ENCODE peak calls at places on chromosome 7, in six cellular contexts. F is adrenal gland; M is sigmoid colon; E is tibial artery; S is CD8-positive, alpha-beta memory T cell; V is CD4-positive, alpha-beta T cell. P is an unnamed sample.
A peak's percentile ranks its signal among the peaks of the same experiment; 100 is the strongest.

GRCh38 chr7:81111781-81112540 is 193.1 kb upstream of the SEMA3C start:
- DNase-seq in F (no peak), M (peak; percentile 71), E (no peak), S (no peak), V (no peak), P (no peak)

GRCh38 chr7:151226560-151226874 is 488 bp downstream of the ABCF2 start:
- DNase-seq in F (no peak), M (no peak), E (no peak), S (no peak), V (no peak), P (no peak)

GRCh38 chr7:77458786-77459185 is 42.6 kb upstream of the GSAP start:
- DNase-seq in F (no peak), M (no peak), E (no peak), S (no peak), V (no peak), P (no peak)

GRCh38 chr7:74070619-74070920 is 13.0 kb upstream of the LIMK1 start:
- DNase-seq in F (no peak), M (no peak), E (no peak), S (no peak), V (no peak), P (no peak)

GRCh38 chr7:108138911-108139310 is 8.8 kb upstream of the LAMB4 start:
- DNase-seq in F (no peak), M (no peak), E (no peak), S (no peak), V (no peak), P (no peak)

GRCh38 chr7:82469207-82469606 is 25.6 kb upstream of the CACNA2D1 start:
- DNase-seq in F (no peak), M (no peak), E (no peak), S (no peak), V (no peak), P (no peak)

GRCh38 chr7:27689045-27689877 is 26.6 kb upstream of the HIBADH start:
- DNase-seq in F (peak; percentile 43), M (no peak), E (no peak), S (no peak), V (no peak), P (no peak)

GRCh38 chr7:113283861-113284260 is 165.5 kb upstream of the SMIM30 start:
- DNase-seq in F (no peak), M (no peak), E (no peak), S (no peak), V (no peak), P (no peak)

GRCh38 chr7:77627307-77627671 is 69.0 kb upstream of the RSBN1L start:
- DNase-seq in F (no peak), M (no peak), E (no peak), S (no peak), V (no peak), P (no peak)

GRCh38 chr7:130941322-130942210 is 207.6 kb upstream of the KLF14 start:
- DNase-seq in F (peak; percentile 81), M (no peak), E (no peak), S (peak; percentile 56), V (no peak), P (peak; percentile 51)

GRCh38 chr7:50614721-50615518 is 49.7 kb upstream of the DDC start:
- DNase-seq in F (no peak), M (no peak), E (no peak), S (no peak), V (no peak), P (no peak)

GRCh38 chr7:104548861-104549260 is 220.5 kb downstream of the LHFPL3 start:
- DNase-seq in F (no peak), M (no peak), E (no peak), S (no peak), V (no peak), P (no peak)

GRCh38 chr7:105877736-105878135 is 1.3 kb upstream of the ATXN7L1 start:
- DNase-seq in F (no peak), M (no peak), E (no peak), S (no peak), V (no peak), P (no peak)

GRCh38 chr7:3234851-3235250 is 66.2 kb upstream of the SDK1 start:
- DNase-seq in F (no peak), M (no peak), E (no peak), S (no peak), V (no peak), P (no peak)

GRCh38 chr7:5665106-5666025 is 116.1 kb downstream of the RNF216 start:
- DNase-seq in F (peak; percentile 67), M (peak; percentile 87), E (peak; percentile 82), S (peak; percentile 53), V (peak; percentile 38), P (peak; percentile 30)

GRCh38 chr7:96093435-96093834 is 228.5 kb downstream of the SLC25A13 start:
- DNase-seq in F (peak; percentile 27), M (no peak), E (no peak), S (no peak), V (no peak), P (no peak)

GRCh38 chr7:19116121-19117080 is 1.0 kb downstream of the TWIST1 start:
- DNase-seq in F (peak; percentile 19), M (peak; percentile 70), E (peak; percentile 66), S (no peak), V (no peak), P (no peak)

GRCh38 chr7:47967708-47968107 is 11.7 kb downstream of the HUS1 start:
- DNase-seq in F (no peak), M (no peak), E (no peak), S (no peak), V (no peak), P (no peak)

GRCh38 chr7:55183897-55184296 is 165.1 kb downstream of the EGFR start:
- DNase-seq in F (no peak), M (no peak), E (no peak), S (no peak), V (no peak), P (no peak)

GRCh38 chr7:57423768-57424167 is 26.2 kb upstream of the ZNF716 start:
- DNase-seq in F (no peak), M (no peak), E (no peak), S (no peak), V (no peak), P (no peak)

GRCh38 chr7:57426629-57427003 is 23.4 kb upstream of the ZNF716 start:
- DNase-seq in F (no peak), M (no peak), E (peak; percentile 29), S (no peak), V (no peak), P (no peak)

GRCh38 chr7:57425969-57426628 is 23.9 kb upstream of the ZNF716 start:
- DNase-seq in F (no peak), M (peak; percentile 63), E (no peak), S (no peak), V (no peak), P (no peak)

GRCh38 chr7:57424515-57425238 is 25.3 kb upstream of the ZNF716 start:
- DNase-seq in F (no peak), M (peak; percentile 54), E (no peak), S (no peak), V (no peak), P (no peak)

DNA sequence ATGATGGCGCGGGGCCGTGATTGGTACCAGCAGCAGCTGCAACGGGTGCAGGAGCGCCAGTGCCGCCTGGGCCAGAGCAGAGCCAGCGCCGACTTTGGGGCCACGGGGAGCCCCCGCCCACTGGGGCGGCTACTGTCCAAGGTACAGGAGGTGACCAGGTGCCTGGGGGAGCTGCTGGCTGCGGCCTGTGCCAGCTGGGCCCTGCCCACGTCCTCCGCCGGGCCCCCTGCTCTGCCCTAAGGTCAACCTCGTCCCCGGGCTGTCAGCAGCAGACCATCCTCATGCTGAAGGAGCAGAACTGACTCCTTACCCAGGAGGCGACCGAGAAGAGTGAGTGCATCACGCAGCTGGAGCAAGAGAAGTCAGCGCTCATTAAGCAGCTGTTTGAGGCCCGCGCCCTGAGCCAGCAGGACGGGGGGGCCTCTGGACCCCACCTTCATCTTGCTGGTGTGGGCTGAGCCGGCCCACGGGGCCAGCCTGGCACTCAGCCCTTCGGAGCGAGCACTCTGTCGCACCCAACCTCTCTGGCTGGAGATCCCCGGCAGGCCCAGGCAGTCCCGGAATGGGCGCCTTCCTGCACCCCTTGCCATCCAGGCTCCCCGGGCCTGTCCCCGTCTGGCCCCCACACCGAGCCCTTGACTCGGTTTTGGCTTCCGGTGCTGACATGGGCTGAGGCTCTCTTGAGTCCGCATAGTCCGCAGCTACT is 24.6 kb upstream of the ZNF716 start:
- DNase-seq in F (no peak), M (no peak), E (no peak), S (no peak), V (no peak), P (no peak)
- H3K9me3 ChIP-seq in F (no peaks in the 10 kb centered on the region), M (no peaks in the 10 kb centered on the region), E (no peaks in the 10 kb centered on the region), S (no peaks in the 10 kb centered on the region), V (no peaks in the 10 kb centered on the region), P (no peaks in the 10 kb centered on the region)

GRCh38 chr7:135158874-135159273 is 11.0 kb downstream of the TMEM140 start:
- DNase-seq in F (no peak), M (no peak), E (no peak), S (no peak), V (no peak), P (no peak)
- H3K9me3 ChIP-seq in F (no peaks in the 10 kb centered on the region), M (no peaks in the 10 kb centered on the region), E (no peaks in the 10 kb centered on the region), S (peaks cover 20% of the 10 kb centered on the region), V (peaks cover 34% of the 10 kb centered on the region), P (peaks cover 10% of the 10 kb centered on the region)

GRCh38 chr7:153413199-153413539 is 639.0 kb upstream of the DPP6 start:
- DNase-seq in F (no peak), M (no peak), E (no peak), S (no peak), V (no peak), P (no peak)
- H3K9me3 ChIP-seq in F (no peaks in the 10 kb centered on the region), M (no peaks in the 10 kb centered on the region), E (no peaks in the 10 kb centered on the region), S (no peaks in the 10 kb centered on the region), V (no peaks in the 10 kb centered on the region), P (peaks cover 4% of the 10 kb centered on the region)

DNA sequence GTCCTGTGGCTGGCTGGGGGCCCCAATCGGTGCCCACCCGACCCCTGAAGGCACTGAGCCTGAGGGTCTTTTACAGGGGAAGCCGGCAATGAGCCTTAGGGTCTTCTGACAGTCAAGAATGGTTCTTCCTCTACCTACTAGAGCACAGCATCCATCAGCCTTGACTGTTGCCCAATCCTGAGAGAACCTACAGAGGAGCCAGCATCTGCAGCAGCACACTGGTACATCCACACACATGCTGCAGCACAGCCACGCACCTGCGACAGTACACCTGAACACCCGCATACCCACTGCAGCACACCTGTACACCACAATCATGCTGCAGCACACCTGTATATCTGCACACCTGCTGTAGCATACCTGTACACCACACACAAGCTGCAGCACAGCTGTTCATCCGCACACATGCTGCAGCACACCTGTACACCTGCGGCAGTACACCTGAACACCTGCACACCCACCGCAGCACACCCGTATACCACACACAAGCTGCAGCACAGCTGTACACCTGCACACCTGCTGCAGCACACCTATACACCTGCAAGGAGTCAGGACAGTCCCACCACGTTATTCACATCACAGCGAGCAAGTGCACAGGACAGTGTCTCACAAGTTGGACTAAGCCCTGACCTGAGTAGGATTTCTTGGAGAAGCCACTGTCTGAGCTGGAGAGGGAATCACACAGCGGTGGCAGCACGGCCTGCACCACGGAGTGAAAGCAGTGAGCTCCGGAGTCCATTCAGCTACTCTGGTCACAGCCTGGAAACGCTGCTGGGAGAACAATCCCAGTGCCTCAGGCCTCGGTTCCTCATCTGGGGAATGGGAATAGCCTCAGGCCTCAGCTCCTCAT is 56.4 kb downstream of the VIPR2 start:
- DNase-seq in F (no peak), M (peak; percentile 30), E (no peak), S (no peak), V (no peak), P (no peak)
- H3K9me3 ChIP-seq in F (no peaks in the 10 kb centered on the region), M (no peaks in the 10 kb centered on the region), E (no peaks in the 10 kb centered on the region), S (no peaks in the 10 kb centered on the region), V (no peaks in the 10 kb centered on the region), P (no peaks in the 10 kb centered on the region)

P was measured in T-helper 17 cell.